ENCODE peak calls at places on chromosomes 2 and 18, in six cellular contexts. K is CD8-positive, alpha-beta T cell; A is omental fat pad; G is endothelial cell; F is CD4-positive, alpha-beta T cell; M is AG04450. H is an unnamed sample.

GRCh38 chr2:151637284-151637781 is 96.9 kb downstream of the NEB start:
- DNase-seq in F (peak), M (no peak), G (no peak), K (peak), A (no peak), H (no peak)

GRCh38 chr2:197212344-197213262 is 98.0 kb downstream of the ANKRD44 start:
- DNase-seq in K (peak), G (no peak), F (peak), M (no peak), A (no peak), H (no peak)

GRCh38 chr2:240767341-240767740 is 52.7 kb downstream of the KIF1A start:
- DNase-seq in K (no peak), A (no peak), F (no peak), M (no peak), G (no peak), H (no peak)

GRCh38 chr18:59712311-59712710 is 15.1 kb upstream of the CCBE1 start:
- DNase-seq in G (no peak), A (no peak), M (no peak), K (no peak), F (no peak), H (no peak)

GRCh38 chr2:128032092-128032491 is 4.2 kb upstream of the SAP130 start:
- DNase-seq in A (no peak), F (no peak), M (no peak), G (no peak), K (no peak), H (no peak)

GRCh38 chr2:8605350-8606065 is 76.3 kb upstream of the ID2 start:
- DNase-seq in G (no peak), M (no peak), K (no peak), F (no peak), A (no peak), H (no peak)

GRCh38 chr2:24418166-24418843 is 58.0 kb upstream of the ITSN2 start:
- DNase-seq in M (no peak), G (no peak), F (no peak), K (no peak), A (no peak), H (no peak)

GRCh38 chr2:57371186-57371585 is 675.4 kb upstream of the VRK2 start:
- DNase-seq in M (no peak), G (no peak), F (no peak), A (no peak), K (no peak), H (no peak)

GRCh38 chr2:167345559-167345958 is 457.3 kb downstream of the XIRP2 start:
- DNase-seq in K (no peak), F (no peak), M (no peak), G (no peak), A (no peak), H (no peak)

GRCh38 chr18:45291616-45292612 is 323.4 kb upstream of the SLC14A2 start:
- DNase-seq in G (no peak), K (no peak), M (no peak), A (no peak), F (no peak), H (no peak)

GRCh38 chr2:16666453-16666801 is 793 bp upstream of the CYRIA start:
- DNase-seq in F (no peak), A (no peak), M (no peak), G (no peak), K (no peak), H (no peak)

GRCh38 chr2:10707831-10708230 is 13.6 kb upstream of the ATP6V1C2 start:
- DNase-seq in F (no peak), M (no peak), A (no peak), K (no peak), G (no peak), H (no peak)

GRCh38 chr18:49343179-49343578 is 117.3 kb downstream of the DYM start:
- DNase-seq in K (no peak), G (no peak), F (no peak), M (no peak), A (no peak), H (no peak)

GRCh38 chr18:11981633-11982366 is 493 bp downstream of the IMPA2 start:
- DNase-seq in A (peak), K (no peak), M (no peak), F (no peak), G (peak), H (peak)

GRCh38 chr2:233124449-233125080 is 64.4 kb downstream of the INPP5D start:
- DNase-seq in K (no peak), G (no peak), A (no peak), F (no peak), M (no peak), H (no peak)

GRCh38 chr2:168961450-168962229 is 60.5 kb downstream of the G6PC2 start:
- DNase-seq in F (no peak), G (peak), A (no peak), K (peak), M (peak), H (no peak)

GRCh38 chr18:13573750-13574149 is 152.6 kb downstream of the FAM210A start:
- DNase-seq in M (no peak), G (no peak), K (no peak), F (no peak), A (no peak), H (no peak)

GRCh38 chr2:12044857-12045256 is 298.4 kb downstream of the LPIN1 start:
- DNase-seq in A (no peak), F (peak), G (no peak), K (peak), M (no peak), H (no peak)

GRCh38 chr18:69444221-69444620 is 43.5 kb downstream of the DOK6 start:
- DNase-seq in A (no peak), M (no peak), K (no peak), G (no peak), F (no peak), H (no peak)

GRCh38 chr18:5630766-5631413 is 87.1 kb upstream of the EPB41L3 start:
- DNase-seq in F (no peak), K (no peak), A (no peak), G (no peak), M (no peak), H (no peak)

GRCh38 chr2:32748158-32748557 is 120.3 kb downstream of the TTC27 start:
- DNase-seq in F (no peak), G (no peak), A (no peak), K (no peak), M (no peak), H (no peak)

DNA sequence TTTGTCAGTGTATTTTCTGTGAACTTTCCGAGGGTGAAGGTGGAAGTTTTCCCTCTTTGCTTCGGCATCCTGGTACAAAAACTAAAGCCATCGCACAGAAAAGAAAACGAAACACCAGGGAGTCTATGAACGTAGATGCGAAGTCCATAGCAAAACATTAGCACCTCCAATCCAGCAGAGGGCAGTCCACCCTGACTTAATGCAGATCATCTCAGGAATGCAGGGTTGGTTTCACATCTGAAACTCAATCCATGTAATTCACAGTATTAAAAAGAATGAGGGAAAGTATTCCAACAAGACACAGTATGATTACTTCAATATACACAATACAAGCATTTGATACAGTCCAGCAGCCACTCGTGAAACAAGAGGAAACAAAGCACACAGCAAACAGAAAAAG is 70.8 kb downstream of the RTP5 start:
- DNase-seq in M (no peak), G (no peak), A (no peak), F (no peak), K (no peak), H (no peak)
- TF ChIP-seq CTCF in M (peak), G (no peak), A (no peak), F (no peak), K (no peak), H (no peak)

DNA sequence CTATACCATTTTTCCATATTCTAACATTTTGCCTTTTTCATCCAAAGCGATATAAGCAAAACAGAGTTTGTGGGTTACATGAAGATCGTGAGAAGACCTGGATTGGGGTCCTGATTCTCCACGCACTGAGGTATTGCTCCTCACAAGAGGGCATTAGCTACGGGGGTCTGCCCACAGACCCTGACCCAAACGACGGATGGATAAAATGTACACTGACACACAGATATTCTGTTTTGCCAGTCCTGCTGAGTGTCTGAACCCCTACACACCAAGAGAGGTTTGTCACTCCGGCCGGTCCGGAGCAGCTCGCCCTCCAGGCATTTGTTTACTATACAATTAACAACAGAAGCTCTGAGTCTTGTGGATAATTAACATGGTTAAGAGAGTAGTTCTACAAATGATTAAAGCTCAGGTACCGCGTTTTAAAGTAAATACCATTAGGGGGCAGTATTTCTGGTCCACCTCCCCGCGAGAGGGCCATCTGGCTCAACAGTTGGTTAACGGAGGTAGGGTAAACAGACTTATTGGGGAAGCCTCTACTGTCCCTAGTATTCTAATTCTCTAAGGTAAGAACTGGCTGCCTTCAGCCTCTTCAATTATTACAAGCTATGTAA is 28.4 kb downstream of the SCYGR8 start:
- DNase-seq in K (no peak), G (no peak), A (no peak), F (no peak), M (no peak), H (no peak)
- TF ChIP-seq CTCF in K (no peak), G (peak), A (no peak), F (no peak), M (peak), H (no peak)

GRCh38 chr2:212526059-212526458 is 12.5 kb downstream of the ERBB4 start:
- DNase-seq in K (no peak), M (no peak), A (no peak), F (no peak), G (no peak), H (no peak)

GRCh38 chr2:212517693-212518092 is 20.9 kb downstream of the ERBB4 start:
- DNase-seq in A (no peak), F (no peak), K (no peak), G (no peak), M (no peak), H (no peak)

GRCh38 chr2:212523756-212524155 is 14.8 kb downstream of the ERBB4 start:
- DNase-seq in K (no peak), G (no peak), A (no peak), F (no peak), M (no peak), H (no peak)

DNA sequence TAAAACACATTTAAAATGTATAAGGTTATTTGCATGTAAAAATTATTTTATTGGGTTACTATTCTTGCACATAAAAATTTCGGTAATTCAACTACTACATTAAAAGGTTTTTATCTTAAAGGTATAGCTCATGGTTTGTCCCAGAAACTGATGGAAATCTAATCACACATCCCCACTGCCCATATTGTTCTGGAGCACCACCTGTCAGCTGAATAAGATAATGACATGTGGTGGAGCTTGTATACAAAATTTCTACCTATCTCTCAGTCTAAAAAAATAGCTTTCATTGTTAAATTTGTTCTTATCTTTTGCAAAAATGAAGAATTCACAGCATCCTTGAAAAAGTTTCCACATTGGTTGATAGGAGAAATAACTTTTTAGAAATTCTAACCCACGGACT is 18.3 kb downstream of the ERBB4 start:
- DNase-seq in F (no peak), K (no peak), G (no peak), A (no peak), M (no peak), H (no peak)
- TF ChIP-seq CTCF in F (no peak), K (no peak), G (no peak), A (no peak), M (no peak), H (no peak)

GRCh38 chr2:105112345-105112744 is 74.5 kb downstream of the MRPS9 start:
- DNase-seq in M (no peak), A (no peak), K (no peak), G (no peak), F (no peak), H (no peak)

GRCh38 chr2:105110295-105110829 is 72.5 kb downstream of the MRPS9 start:
- DNase-seq in G (no peak), M (no peak), F (no peak), A (no peak), K (no peak), H (no peak)

GRCh38 chr2:105113616-105114275 is 75.9 kb downstream of the MRPS9 start:
- DNase-seq in A (no peak), F (no peak), K (no peak), M (no peak), G (no peak), H (no peak)

GRCh38 chr2:105114551-105114950 is 76.7 kb downstream of the MRPS9 start:
- DNase-seq in K (no peak), G (no peak), M (peak), A (no peak), F (no peak), H (no peak)

DNA sequence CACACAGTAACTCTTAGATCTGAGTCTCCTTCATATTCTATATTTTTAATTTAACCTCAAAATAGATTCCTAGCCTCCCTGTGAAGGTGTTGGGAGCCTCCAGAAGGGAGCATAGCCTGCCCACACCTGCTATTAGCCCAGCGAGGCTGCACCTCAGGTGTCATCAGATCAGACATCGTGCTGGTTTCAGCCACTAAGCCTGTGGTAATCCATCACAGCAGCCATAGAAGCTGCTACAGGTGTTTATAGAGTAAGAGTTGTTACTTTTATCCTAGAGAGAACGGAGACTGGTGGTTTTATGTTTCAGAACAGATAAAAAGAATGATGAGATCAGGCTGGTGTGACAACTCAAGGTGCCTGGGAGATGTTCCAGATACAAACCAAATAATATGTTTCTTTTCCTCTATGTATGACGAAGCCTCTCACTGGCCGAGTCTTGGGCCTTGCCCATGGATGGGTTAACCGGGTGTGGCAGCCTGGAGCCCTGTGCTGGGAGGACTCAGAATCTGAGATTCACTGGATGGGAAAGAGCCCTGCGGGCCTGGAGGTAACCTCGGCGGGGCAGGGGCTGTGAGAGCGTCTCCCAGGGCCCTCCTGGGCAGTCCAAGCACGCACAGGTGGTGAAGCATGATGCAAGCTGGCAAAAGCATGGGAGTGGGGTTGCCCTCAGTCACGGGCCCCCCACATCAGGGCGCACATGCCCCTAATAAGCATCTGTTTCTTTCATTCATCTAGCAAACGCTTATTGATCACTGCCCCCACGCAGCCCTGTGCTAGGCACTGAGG is 73.7 kb downstream of the MRPS9 start:
- DNase-seq in K (no peak), M (no peak), F (no peak), G (no peak), A (no peak), H (no peak)
- TF ChIP-seq CTCF in K (no peak), M (no peak), F (no peak), G (no peak), A (no peak), H (no peak)

DNA sequence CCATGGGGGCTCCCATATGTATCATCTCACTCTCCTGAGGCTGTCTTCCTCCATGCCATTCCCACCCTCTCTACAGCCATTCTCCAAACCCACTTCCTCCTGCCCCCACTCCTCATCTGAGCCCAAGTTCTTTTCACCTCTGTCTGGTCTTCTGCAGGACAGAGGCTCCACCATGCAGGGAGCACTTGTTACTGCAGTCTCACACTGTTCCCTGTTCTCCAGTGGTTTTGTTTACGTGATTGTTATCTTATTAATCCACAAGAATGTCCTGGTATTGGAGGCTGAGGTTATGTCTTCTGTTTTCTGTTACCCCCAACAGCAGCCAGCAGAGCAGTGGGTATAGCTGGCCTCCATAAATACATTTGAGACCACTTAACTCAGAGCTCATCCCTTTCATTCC is 51.4 kb downstream of the PAX8 start:
- DNase-seq in A (no peak), G (no peak), K (no peak), M (no peak), F (no peak), H (no peak)
- TF ChIP-seq CTCF in A (no peak), G (no peak), K (no peak), M (no peak), F (no peak), H (no peak)

GRCh38 chr18:67969458-67969857 is 452.9 kb upstream of the DSEL start:
- DNase-seq in K (no peak), A (no peak), F (no peak), G (no peak), M (no peak), H (no peak)
- TF ChIP-seq CTCF in K (no peak), A (no peak), F (no peak), G (no peak), M (no peak), H (no peak)

GRCh38 chr2:187296869-187297268 is 151.2 kb downstream of the CALCRL start:
- DNase-seq in M (no peak), F (no peak), A (no peak), G (no peak), K (no peak), H (no peak)

GRCh38 chr2:187297806-187298205 is 150.2 kb downstream of the CALCRL start:
- DNase-seq in A (no peak), K (no peak), F (no peak), M (no peak), G (no peak), H (no peak)

GRCh38 chr2:187302146-187302545 is 145.9 kb downstream of the CALCRL start:
- DNase-seq in A (no peak), K (no peak), M (no peak), G (no peak), F (no peak), H (no peak)

GRCh38 chr2:187302619-187303018 is 145.4 kb downstream of the CALCRL start:
- DNase-seq in A (no peak), M (no peak), G (no peak), F (no peak), K (no peak), H (no peak)

DNA sequence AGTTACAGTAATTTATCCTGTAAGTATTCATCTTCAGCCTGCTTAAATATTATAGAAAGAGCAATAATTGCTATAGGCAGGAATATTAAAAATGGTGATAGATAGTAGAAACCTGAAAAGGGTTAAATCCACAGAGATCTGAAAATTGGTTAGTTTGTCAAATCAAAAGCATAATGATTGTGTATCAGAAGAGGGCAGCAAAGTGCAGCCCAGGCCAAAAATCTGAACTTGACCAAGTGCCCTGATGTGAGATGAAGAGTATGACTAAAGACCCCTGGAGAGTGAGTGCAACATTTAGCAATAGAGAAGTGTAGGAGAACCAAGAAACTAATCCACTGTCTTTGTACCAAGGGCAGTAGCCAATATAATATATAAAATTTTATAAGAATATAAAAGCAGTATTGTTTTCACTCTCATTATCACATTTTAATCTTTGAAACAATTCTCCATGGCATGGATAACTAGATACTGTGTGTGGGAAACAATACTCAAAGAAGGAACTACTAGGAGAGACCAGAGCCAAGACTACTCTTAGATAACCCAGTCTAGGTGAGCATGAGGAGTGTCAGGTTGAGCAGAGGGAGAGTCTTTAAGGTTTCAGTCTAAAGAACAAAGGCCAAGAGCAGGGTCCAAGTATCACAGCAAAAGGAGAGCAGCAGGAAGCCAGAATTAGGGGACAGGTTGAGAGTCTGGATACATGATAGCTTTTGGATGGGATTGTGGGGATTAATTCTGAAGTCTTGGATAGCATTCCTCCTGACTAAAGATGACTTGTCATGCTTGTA is 148.7 kb downstream of the CALCRL start:
- DNase-seq in M (no peak), F (no peak), A (no peak), K (no peak), G (peak), H (no peak)
- TF ChIP-seq CTCF in M (peak), F (no peak), A (no peak), K (no peak), G (no peak), H (no peak)

DNA sequence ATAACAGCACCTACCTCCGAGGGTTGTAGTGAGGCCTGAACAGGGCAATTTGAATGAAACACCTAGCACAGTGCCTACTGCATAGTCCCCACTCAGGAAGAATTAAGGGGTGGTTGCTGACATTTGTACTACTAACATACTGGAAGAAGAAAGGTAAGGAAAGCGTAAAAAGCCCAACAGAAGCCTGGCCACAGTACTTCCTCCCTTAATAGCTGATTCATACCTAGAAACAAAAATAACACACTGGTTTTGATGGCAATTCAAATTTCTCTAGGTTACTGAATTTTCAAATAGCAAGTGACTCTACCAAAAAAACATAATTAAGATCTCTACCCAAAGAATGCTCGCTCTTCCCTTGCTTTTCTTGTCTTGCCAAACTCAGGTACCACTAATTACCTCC is 16.2 kb downstream of the SUCLG1 start:
- DNase-seq in F (no peak), M (no peak), A (no peak), G (no peak), K (no peak), H (no peak)
- TF ChIP-seq CTCF in F (no peak), M (no peak), A (no peak), G (no peak), K (no peak), H (no peak)

H was measured in mesothelial cell of epicardium.